ENCODE peak calls at places on chromosomes 6 and 20, in five cellular contexts. E is stimulated activated CD4-positive, alpha-beta T cell treated with anti-CD3 and anti-CD28 coated beads, Interleukin-1b, Interleukin-23, amount 100 ng/mL, for 24 hours; B is nephron progenitor cell; M is stimulated activated naive CD8-positive, alpha-beta T cell treated with anti-CD3 and anti-CD28 coated beads, Interleukin-15, amount 100 ng/mL, for 72 hours; J is M059J. Z is an unnamed sample.

GRCh38 chr6:15096894-15097837 is 148.7 kb upstream of the JARID2 start:
- DNase-seq in M (no peak), E (no peak), J (peak), B (no peak), Z (no peak)

GRCh38 chr6:121823437-121823851 is 388.0 kb downstream of the GJA1 start:
- DNase-seq in E (no peak), M (no peak), J (peak), B (no peak), Z (no peak)

GRCh38 chr20:47502801-47503239 is 1.1 kb downstream of the NCOA3 start:
- DNase-seq in E (no peak), J (peak), B (no peak), M (peak), Z (no peak)

GRCh38 chr6:150751296-150751695 is 114.2 kb upstream of the MTHFD1L start:
- DNase-seq in J (peak), E (no peak), M (no peak), B (no peak), Z (no peak)

GRCh38 chr6:26196846-26197683 is 109.8 kb downstream of the HFE start:
- DNase-seq in E (peak), B (peak), J (peak), M (peak), Z (peak)

GRCh38 chr6:157335829-157336228 is 12.5 kb upstream of the TMEM242 start:
- DNase-seq in J (peak), M (no peak), E (no peak), B (no peak), Z (no peak)

GRCh38 chr6:43644940-43645612 is at the start of gene RSPH9:
- DNase-seq in J (peak), E (peak), M (peak), B (peak), Z (peak)

GRCh38 chr6:84263557-84263956 is 36.1 kb upstream of the CEP162 start:
- DNase-seq in B (no peak), M (no peak), E (no peak), J (peak), Z (no peak)

GRCh38 chr6:86728976-86729375 is 208.4 kb upstream of the HTR1E start:
- DNase-seq in E (no peak), J (no peak), B (no peak), M (no peak), Z (no peak)

GRCh38 chr20:1894951-1895673 is at the start of gene SIRPA:
- DNase-seq in M (no peak), J (peak), B (peak), E (no peak), Z (peak)

GRCh38 chr20:46635514-46636091 is 15.7 kb downstream of the SLC13A3 start:
- DNase-seq in B (no peak), E (no peak), J (no peak), M (no peak), Z (peak)

GRCh38 chr6:53567701-53568100 is 22.8 kb upstream of the GCLC start:
- DNase-seq in B (no peak), M (no peak), J (no peak), E (no peak), Z (no peak)

GRCh38 chr6:25354078-25354940 is 75.1 kb downstream of the CARMIL1 start:
- DNase-seq in B (no peak), E (no peak), J (peak), M (no peak), Z (no peak)

GRCh38 chr20:52840041-52840440 is 132.1 kb upstream of the TSHZ2 start:
- DNase-seq in E (no peak), M (no peak), J (no peak), B (no peak), Z (no peak)

GRCh38 chr6:35064508-35065440 is 76.4 kb downstream of the TCP11 start:
- DNase-seq in J (no peak), E (no peak), M (no peak), B (no peak), Z (no peak)

GRCh38 chr20:41125530-41126457 is 11.5 kb upstream of the PLCG1 start:
- DNase-seq in M (no peak), E (no peak), B (no peak), J (no peak), Z (no peak)

GRCh38 chr6:3516094-3516493 is 59.2 kb upstream of the SLC22A23 start:
- DNase-seq in J (peak), M (no peak), E (no peak), B (no peak), Z (no peak)

GRCh38 chr6:46320505-46320904 is 149.7 kb upstream of the ENPP5 start:
- DNase-seq in M (no peak), B (no peak), J (no peak), E (no peak), Z (no peak)

GRCh38 chr6:85044336-85044735 is 279.9 kb upstream of the TBX18 start:
- DNase-seq in M (no peak), E (no peak), B (no peak), J (no peak), Z (no peak)

GRCh38 chr20:39289316-39289715 is 327.2 kb downstream of the DHX35 start:
- DNase-seq in J (peak), M (no peak), E (no peak), B (no peak), Z (no peak)

Z was measured in H1.